ENCODE peak calls at places on chromosomes 11 and 22, in eight cellular contexts. I, U, K, V, O, W, B and G are unnamed samples.

GRCh38 chr22:34973926-34974325 is 92.0 kb upstream of the ISX start:
- DNase-seq in W (no peak), I (no peak), K (no peak), V (no peak), U (no peak), O (no peak), B (no peak), G (no peak)

GRCh38 chr11:133388260-133388659 is 144.0 kb downstream of the OPCML start:
- DNase-seq in B (no peak), O (no peak), V (no peak), W (no peak), U (no peak), I (no peak), K (no peak), G (no peak)

GRCh38 chr11:44329472-44330230 is 19.7 kb upstream of the ALX4 start:
- DNase-seq in I (no peak), U (no peak), K (no peak), V (no peak), W (no peak), O (no peak), B (no peak), G (no peak)

GRCh38 chr22:26671317-26672059 is 14.1 kb downstream of the MIAT start:
- DNase-seq in K (peak; percentile 40), U (no peak), V (no peak), I (no peak), W (peak; percentile 93), B (peak; percentile 23), O (no peak), G (no peak)

GRCh38 chr22:21698430-21699329 is 32.9 kb downstream of the PPIL2 start:
- DNase-seq in B (no peak), U (peak; percentile 46), I (peak; percentile 65), W (no peak), V (no peak), K (no peak), O (peak; percentile 59), G (no peak)

GRCh38 chr22:46007003-46007847 is 30.3 kb upstream of the WNT7B start:
- DNase-seq in I (no peak), K (peak; percentile 54), U (peak; percentile 69), W (peak; percentile 89), B (peak; percentile 73), O (peak; percentile 50), V (peak; percentile 66), G (no peak)

GRCh38 chr11:45737056-45737455 is 67.9 kb upstream of the SLC35C1 start:
- DNase-seq in B (no peak), U (no peak), I (no peak), K (no peak), W (no peak), O (no peak), V (no peak), G (no peak)

GRCh38 chr22:21605887-21606564 is 23.8 kb downstream of the YDJC start:
- DNase-seq in V (no peak), I (no peak), U (no peak), B (no peak), W (no peak), K (no peak), O (no peak), G (no peak)

GRCh38 chr11:60633645-60634044 is 65.8 kb upstream of the MS4A8 start:
- DNase-seq in W (no peak), O (no peak), I (no peak), K (no peak), B (no peak), V (no peak), U (no peak), G (no peak)

GRCh38 chr22:44693756-44694155 is 8.2 kb upstream of the PRR5 start:
- DNase-seq in K (no peak), U (no peak), B (no peak), I (no peak), V (no peak), O (no peak), W (no peak), G (peak; percentile 31)

GRCh38 chr11:124829986-124830385 is 29.8 kb upstream of the MSANTD2 start:
- DNase-seq in W (no peak), B (no peak), K (no peak), I (no peak), O (no peak), U (no peak), V (no peak), G (no peak)

GRCh38 chr22:27870234-27871191 is 48.5 kb downstream of the PITPNB start:
- DNase-seq in I (no peak), K (no peak), U (no peak), V (no peak), W (no peak), B (no peak), O (no peak), G (no peak)

GRCh38 chr11:76769645-76770586 is 13.2 kb upstream of the TSKU start:
- DNase-seq in U (no peak), O (no peak), V (peak; percentile 96), K (peak; percentile 69), I (no peak), W (peak; percentile 69), B (peak; percentile 41), G (peak; percentile 59)
- TF ChIP-seq POLR2A in U (no peak), O (no peak), V (peak; percentile 68), K (no peak), I (no peak), W (no peak), B (no peak), G (no peak)

DNA sequence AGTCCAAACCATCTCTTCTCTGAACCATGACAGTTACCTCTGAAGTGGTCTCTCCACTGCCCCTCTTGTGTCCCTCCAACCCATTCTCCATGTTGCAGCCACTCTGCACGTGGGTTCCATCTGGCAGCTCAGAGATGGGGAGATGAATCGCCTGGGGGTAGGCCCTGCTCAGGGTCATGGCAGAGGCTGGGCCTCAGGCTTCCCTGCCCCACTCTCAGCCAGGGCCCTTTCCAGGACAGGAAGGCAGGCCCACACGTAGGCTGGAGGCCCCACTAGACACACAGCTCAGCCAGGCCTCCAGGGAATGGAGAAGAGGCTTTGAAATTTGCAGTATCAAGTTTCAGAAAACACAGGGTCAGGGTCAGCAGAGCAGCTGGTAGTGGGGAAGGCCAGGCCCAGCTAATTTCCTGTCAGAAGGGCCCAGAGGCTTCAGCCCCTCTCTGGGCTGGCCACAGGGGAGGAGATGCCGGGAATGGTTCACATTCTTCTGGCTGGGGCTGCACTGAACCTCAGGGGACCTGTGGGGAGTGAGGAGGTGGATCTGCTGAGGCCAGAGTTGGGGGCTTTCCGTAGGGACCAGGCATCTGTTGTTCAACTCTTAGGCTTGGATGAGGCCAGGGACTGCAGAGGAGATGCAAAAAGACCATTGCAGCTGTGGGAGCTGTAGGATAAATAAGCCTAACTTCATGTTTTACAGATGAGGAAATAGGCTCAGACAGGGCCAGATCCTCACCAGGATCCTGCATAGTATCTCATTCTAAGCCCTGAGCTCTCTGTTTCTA is 101.6 kb downstream of the SWAP70 start:
- DNase-seq in U (peak; percentile 78), W (no peak), O (peak; percentile 76), I (no peak), K (peak; percentile 23), V (no peak), B (no peak), G (no peak)
- TF ChIP-seq POLR2A in U (no peak), W (no peak), O (no peak), I (no peak), K (no peak), V (no peak), B (no peak), G (no peak)

GRCh38 chr11:71209656-71210055 is 42.7 kb downstream of the SHANK2 start:
- DNase-seq in U (no peak), B (no peak), V (no peak), K (peak; percentile 5), O (no peak), W (peak; percentile 53), I (no peak), G (no peak)

GRCh38 chr11:71207563-71207962 is 44.8 kb downstream of the SHANK2 start:
- DNase-seq in W (peak; percentile 40), K (no peak), I (no peak), V (no peak), O (no peak), U (no peak), B (no peak), G (no peak)

GRCh38 chr11:71206186-71206585 is 46.2 kb downstream of the SHANK2 start:
- DNase-seq in I (no peak), W (peak; percentile 23), K (peak; percentile 23), V (no peak), B (peak; percentile 47), O (peak; percentile 70), U (no peak), G (no peak)

GRCh38 chr11:71209181-71209580 is 43.2 kb downstream of the SHANK2 start:
- DNase-seq in U (no peak), K (no peak), I (no peak), B (no peak), W (peak; percentile 64), V (no peak), O (no peak), G (no peak)

DNA sequence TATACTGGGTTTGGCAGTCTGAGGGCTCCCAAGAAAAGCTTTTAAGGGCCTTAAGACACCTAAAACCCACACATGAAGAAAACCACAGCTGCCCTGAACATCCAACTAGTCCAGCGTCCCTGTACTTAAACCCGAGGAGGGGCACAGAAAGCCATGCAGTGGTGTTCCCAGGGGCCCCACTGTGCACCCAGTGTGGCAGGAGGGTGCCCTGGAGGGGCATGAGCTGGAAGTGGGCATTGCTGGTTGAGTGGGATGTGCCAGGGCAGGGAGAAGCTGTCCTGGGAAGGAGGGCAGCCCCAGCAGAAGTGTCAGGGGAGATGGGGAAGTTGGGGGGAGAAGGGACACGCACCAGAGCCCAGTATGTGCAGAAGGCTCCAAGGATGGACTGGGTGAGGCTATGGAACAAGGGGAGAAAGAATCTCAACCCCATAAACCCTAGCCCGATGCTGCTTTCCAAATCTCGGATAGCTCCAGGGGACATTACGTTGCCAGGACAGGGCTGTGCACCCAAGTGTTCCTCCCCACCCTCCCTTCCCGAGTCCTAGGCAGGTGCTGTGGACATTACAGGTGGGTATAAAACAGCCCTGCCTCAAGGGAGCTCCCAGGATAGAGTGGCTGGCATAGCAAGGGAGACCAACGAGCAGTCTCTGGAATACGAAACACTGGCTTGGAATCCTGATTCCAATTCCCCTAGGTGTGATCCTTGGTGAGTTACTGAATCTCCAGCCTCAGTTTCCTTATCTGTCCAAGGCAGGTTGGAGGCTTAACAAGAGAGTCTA is 44.2 kb downstream of the SHANK2 start:
- DNase-seq in O (no peak), W (peak; percentile 41), K (no peak), I (no peak), U (no peak), V (no peak), B (no peak), G (no peak)
- TF ChIP-seq POLR2A in O (no peak), W (no peak), K (no peak), I (no peak), U (no peak), V (no peak), B (no peak), G (no peak)

GRCh38 chr11:126437731-126438130 is 82.2 kb downstream of the ST3GAL4 start:
- DNase-seq in W (no peak), B (no peak), I (no peak), O (no peak), U (no peak), V (no peak), K (no peak), G (no peak)

GRCh38 chr11:126438272-126438671 is 82.8 kb downstream of the ST3GAL4 start:
- DNase-seq in O (no peak), U (no peak), B (no peak), K (no peak), W (no peak), I (no peak), V (no peak), G (no peak)

GRCh38 chr11:126434950-126435335 is 79.5 kb downstream of the ST3GAL4 start:
- DNase-seq in K (no peak), U (no peak), V (no peak), O (no peak), B (no peak), I (peak; percentile 56), W (no peak), G (no peak)

GRCh38 chr11:126433989-126434949 is 78.8 kb downstream of the ST3GAL4 start:
- DNase-seq in I (no peak), W (no peak), O (no peak), B (no peak), K (no peak), V (no peak), U (no peak), G (no peak)

GRCh38 chr11:126436209-126436608 is 80.7 kb downstream of the ST3GAL4 start:
- DNase-seq in O (no peak), V (no peak), I (no peak), K (no peak), U (no peak), B (no peak), W (no peak), G (no peak)
- TF ChIP-seq POLR2A in O (no peak), V (no peak), I (no peak), K (no peak), U (no peak), B (no peak), W (no peak), G (no peak)